ENCODE peak calls at places on chromosomes 3 and 15, in five cellular contexts. M is neural progenitor cell, N is heart right ventricle, X is endothelial cell of umbilical vein, Q is left lung. F is an unnamed sample.
A peak's percentile ranks its signal among the peaks of the same experiment; 100 is the strongest.

GRCh38 chr3:10173095-10173925 is 8.6 kb downstream of the IRAK2 start:
- DNase-seq in M (no peak), N (no peak), X (no peak), Q (no peak), F (no peak)

GRCh38 chr15:40339621-40339945 is 1.2 kb downstream of the CCDC9B start:
- DNase-seq in M (no peak), N (no peak), X (no peak), Q (no peak), F (no peak)

GRCh38 chr15:95812491-95812890 is 518.0 kb upstream of the NR2F2 start:
- DNase-seq in M (no peak), N (no peak), X (peak; percentile 84), Q (no peak), F (no peak)

GRCh38 chr3:122682016-122682374 is 1.4 kb downstream of the PARP14 start:
- DNase-seq in M (no peak), N (no peak), X (no peak), Q (no peak), F (no peak)

GRCh38 chr15:98799991-98800390 is 151.7 kb downstream of the IGF1R start:
- DNase-seq in M (no peak), N (no peak), X (no peak), Q (no peak), F (no peak)

GRCh38 chr3:32569540-32570425 is 875 bp downstream of the DYNC1LI1 start:
- DNase-seq in M (peak; percentile 93), N (peak; percentile 68), X (peak; percentile 59), Q (peak; percentile 73), F (peak; percentile 85)

GRCh38 chr15:70142322-70143191 is 44.8 kb upstream of the TLE3 start:
- DNase-seq in M (no peak), N (peak; percentile 67), X (peak; percentile 75), Q (no peak), F (peak; percentile 88)

GRCh38 chr15:70062321-70062956 is 35.3 kb downstream of the TLE3 start:
- DNase-seq in M (peak; percentile 48), N (peak; percentile 70), X (peak; percentile 60), Q (peak; percentile 53), F (peak; percentile 64)

GRCh38 chr3:22115581-22115980 is 364.6 kb upstream of the ZNF385D start:
- DNase-seq in M (no peak), N (no peak), X (no peak), Q (no peak), F (no peak)

GRCh38 chr3:146227486-146227885 is 23.4 kb downstream of the PLSCR4 start:
- DNase-seq in M (peak; percentile 13), N (no peak), X (no peak), Q (no peak), F (no peak)

GRCh38 chr3:15667484-15667883 is 65.9 kb downstream of the BTD start:
- DNase-seq in M (no peak), N (no peak), X (no peak), Q (no peak), F (no peak)

GRCh38 chr15:80072285-80072684 is 12.8 kb downstream of the ZFAND6 start:
- DNase-seq in M (peak; percentile 82), N (no peak), X (peak; percentile 95), Q (no peak), F (no peak)

DNA sequence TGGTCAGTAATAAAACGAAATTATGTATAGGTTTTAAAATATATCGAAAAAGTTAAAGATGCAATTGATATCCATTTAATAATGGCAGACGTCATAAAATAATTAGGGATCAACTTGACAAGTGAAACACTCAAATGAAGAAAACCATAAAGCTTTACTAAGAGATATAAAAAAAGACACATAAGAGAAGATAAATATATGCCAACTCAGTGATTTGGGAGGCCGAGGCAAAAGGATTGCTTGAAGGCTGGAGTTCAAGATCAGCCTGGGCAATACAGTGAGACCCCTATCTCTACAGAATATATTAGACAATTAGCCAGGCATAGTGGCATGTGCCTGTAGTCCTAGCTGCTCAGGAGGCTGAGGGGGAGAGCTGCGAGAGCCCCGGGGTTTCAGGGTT is 190.5 kb downstream of the SV2B start:
- DNase-seq in M (no peak), N (no peak), X (no peak), Q (no peak), F (no peak)
- H3K27me3 ChIP-seq in M (no peaks in the 10 kb centered on the region), N (no peaks in the 10 kb centered on the region), X (no peaks in the 10 kb centered on the region), Q (no peaks in the 10 kb centered on the region), F (no peaks in the 10 kb centered on the region)

GRCh38 chr3:7288133-7288532 is 427.2 kb downstream of the GRM7 start:
- DNase-seq in M (no peak), N (no peak), X (peak; percentile 63), Q (no peak), F (no peak)
- H3K9me3 ChIP-seq in M (no peaks in the 10 kb centered on the region), N (no peaks in the 10 kb centered on the region), X (no peaks in the 10 kb centered on the region), Q (no peaks in the 10 kb centered on the region), F (no peaks in the 10 kb centered on the region)

GRCh38 chr15:29672923-29673809 is 149.1 kb downstream of the TJP1 start:
- DNase-seq in M (no peak), N (no peak), X (no peak), Q (no peak), F (no peak)

GRCh38 chr15:29671308-29671981 is 150.8 kb downstream of the TJP1 start:
- DNase-seq in M (no peak), N (no peak), X (no peak), Q (no peak), F (no peak)

GRCh38 chr15:29670266-29670665 is 152.0 kb downstream of the TJP1 start:
- DNase-seq in M (no peak), N (no peak), X (no peak), Q (no peak), F (no peak)

GRCh38 chr15:29670945-29671307 is 151.3 kb downstream of the TJP1 start:
- DNase-seq in M (no peak), N (no peak), X (peak; percentile 26), Q (peak; percentile 63), F (no peak)

DNA sequence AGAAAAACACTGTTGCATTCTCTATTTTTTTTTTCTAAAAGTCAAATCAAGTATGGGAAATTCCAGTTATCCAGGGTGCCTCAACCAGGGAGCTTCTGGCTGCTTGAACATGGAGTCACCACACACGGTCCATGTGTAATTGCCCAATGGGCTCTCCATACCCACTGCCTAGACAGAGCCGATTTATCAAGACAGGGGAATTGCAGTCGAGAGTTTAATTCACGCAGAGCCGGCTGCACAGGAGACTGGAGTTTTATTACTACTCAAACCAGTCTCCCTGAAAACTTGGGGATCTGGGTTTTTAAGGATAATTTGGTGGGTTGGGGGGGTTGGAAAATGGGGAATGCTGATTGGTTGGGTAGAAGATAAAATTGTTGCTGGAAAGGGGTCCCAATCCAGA is 149.8 kb downstream of the TJP1 start:
- DNase-seq in M (no peak), N (no peak), X (no peak), Q (no peak), F (no peak)
- H3K4me1 ChIP-seq in M (peaks cover 14% of the 10 kb centered on the region), N (no peaks in the 10 kb centered on the region), X (peaks cover 9% of the 10 kb centered on the region), Q (no peaks in the 10 kb centered on the region), F (no peaks in the 10 kb centered on the region)

DNA sequence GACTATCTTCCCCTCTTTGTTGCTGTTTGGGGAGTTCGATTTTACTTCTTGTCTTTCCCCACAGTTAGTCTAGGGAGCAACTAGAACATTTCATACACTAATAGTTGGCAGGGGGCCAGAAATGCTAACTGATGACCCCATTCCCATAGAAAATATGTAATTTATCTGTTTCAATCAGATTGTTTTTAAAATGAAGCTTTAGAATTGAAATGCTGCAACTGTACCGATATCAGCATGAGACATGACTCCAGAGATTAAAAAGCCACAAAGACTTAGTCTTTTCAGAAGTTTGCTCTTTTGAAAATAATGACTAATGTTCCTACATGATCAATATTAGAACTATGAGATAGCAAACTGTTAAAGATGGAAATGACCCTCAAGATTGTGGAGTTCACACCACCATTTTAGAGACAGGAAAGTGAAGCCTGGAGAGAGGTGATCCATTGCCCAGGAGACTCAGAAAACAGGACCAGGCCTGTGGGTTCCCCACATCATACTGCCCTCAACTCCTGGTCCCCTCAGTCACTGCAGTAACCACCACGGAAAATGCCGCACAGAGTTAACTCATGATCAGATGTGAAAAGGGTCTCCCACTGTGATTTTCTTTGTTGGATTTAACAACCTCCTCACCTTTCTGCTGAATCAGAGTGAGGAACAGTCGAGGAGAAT is 130.3 kb downstream of the CHDH start:
- DNase-seq in M (peak; percentile 32), N (no peak), X (no peak), Q (no peak), F (no peak)
- H3K27me3 ChIP-seq in M (no peaks in the 10 kb centered on the region), N (no peaks in the 10 kb centered on the region), X (no peaks in the 10 kb centered on the region), Q (no peaks in the 10 kb centered on the region), F (no peaks in the 10 kb centered on the region)

DNA sequence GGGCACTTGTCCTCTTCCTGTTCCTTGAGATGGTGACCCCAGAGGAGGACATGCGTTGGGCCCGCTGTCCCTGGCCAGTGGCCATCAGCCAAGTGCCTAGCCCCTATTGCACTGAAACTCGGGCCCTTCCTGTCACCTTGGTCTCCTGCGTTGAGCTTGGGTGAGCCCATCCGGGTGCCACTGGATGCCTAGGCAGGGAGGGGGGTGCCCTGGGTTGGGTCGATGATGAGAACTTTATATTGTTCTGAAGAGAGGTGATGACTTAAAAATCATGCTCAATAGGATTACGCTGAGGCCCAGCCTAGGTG is 221.8 kb downstream of the SNRPN start:
- DNase-seq in M (no peak), N (peak; percentile 2), X (no peak), Q (no peak), F (peak; percentile 9)
- H3K9me3 ChIP-seq in M (no peaks in the 10 kb centered on the region), N (peaks cover 22% of the 10 kb centered on the region), X (peaks cover 11% of the 10 kb centered on the region), Q (peaks cover 100% of the 10 kb centered on the region), F (peaks cover 2% of the 10 kb centered on the region)

DNA sequence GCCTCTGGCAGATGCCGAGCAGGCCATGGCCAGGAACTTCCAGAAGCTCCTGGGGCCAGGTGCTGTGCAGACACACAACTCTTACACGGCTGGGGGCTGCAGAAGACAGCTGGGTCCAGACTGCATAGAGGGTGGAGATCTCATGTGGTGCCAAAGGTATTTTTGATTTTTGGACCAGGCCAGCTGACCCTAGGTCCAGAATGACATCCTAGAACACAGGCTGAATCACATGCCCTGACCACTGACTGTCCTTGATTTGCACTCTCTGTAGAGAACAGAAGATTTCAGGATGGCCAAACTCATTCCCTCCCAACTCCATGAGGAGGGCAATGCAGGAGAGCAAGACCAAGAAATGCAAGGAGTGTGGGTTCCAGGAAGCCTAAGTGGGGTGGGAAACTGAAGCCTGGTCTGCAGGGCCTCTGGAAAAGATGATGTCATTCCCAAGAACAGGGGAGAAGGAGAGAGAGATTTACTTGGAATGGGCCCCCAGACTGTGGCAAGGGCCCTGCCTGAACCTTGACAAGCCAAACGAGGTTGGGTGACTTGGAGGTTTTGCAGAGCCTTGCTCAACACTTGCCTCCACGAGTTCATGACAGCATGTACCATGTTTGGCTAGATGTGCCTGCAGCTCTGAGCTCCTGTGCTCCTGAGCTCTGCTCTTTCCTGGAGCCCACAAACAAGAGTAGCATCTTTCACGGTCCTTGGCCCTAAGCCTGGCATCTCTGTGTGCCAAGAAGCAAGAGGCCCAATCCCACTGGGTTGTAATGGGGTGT is 38.5 kb upstream of the CTSH start:
- DNase-seq in M (no peak), N (no peak), X (no peak), Q (no peak), F (no peak)
- H3K4me1 ChIP-seq in M (no peaks in the 10 kb centered on the region), N (peaks cover under 1% of the 10 kb centered on the region), X (peaks cover 7% of the 10 kb centered on the region), Q (peaks cover 7% of the 10 kb centered on the region), F (no peaks in the 10 kb centered on the region)

DNA sequence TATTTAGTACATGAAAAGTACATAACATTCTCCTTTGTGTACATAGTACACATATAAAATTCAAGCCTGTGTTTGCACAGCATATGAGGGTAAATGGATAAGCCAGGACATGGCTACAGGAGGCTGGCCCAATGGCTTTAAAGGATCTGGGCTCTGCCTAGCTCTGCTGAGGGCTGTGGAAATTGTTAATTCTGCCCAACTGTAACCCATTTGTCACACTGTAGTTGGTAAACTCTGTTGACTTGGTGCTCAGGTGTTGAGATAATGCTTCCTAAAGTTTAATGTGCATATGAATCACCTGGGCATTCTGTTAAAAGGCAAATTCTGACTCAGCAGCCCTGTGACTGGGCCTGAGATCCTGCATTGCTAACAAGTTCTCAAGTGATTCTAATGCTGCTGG is 196.5 kb upstream of the ZPLD1 start:
- DNase-seq in M (no peak), N (no peak), X (no peak), Q (no peak), F (no peak)
- H3K27me3 ChIP-seq in M (no peaks in the 10 kb centered on the region), N (no peaks in the 10 kb centered on the region), X (peaks cover 29% of the 10 kb centered on the region), Q (no peaks in the 10 kb centered on the region), F (no peaks in the 10 kb centered on the region)